ENCODE peak calls at places on chromosomes 12 and 14, in eight cellular contexts. One of them, this sample, is unnamed.
A peak's percentile ranks its signal among the peaks of the same experiment; 100 is the strongest.

GRCh38 chr14:75249251-75249957 is 29.2 kb upstream of the FOS start:
- ATAC-seq in upper lobe of right lung: peak; percentile 37
- ATAC-seq in left cardiac atrium: peak; percentile 71
- ATAC-seq in central memory CD8-positive, alpha-beta T cell: peak; percentile 77
- ATAC-seq in Right ventricle myocardium superior: peak; percentile 30
- ATAC-seq in K562: peak; percentile 73
- ATAC-seq in lung: no peak
- ATAC-seq in foreskin keratinocyte: no peak
- ATAC-seq in this sample: peak; percentile 91

GRCh38 chr12:45303955-45304354 is 88.1 kb downstream of the ANO6 start:
- ATAC-seq in upper lobe of right lung: no peak
- ATAC-seq in left cardiac atrium: no peak
- ATAC-seq in central memory CD8-positive, alpha-beta T cell: no peak
- ATAC-seq in Right ventricle myocardium superior: peak; percentile 70
- ATAC-seq in K562: no peak
- ATAC-seq in lung: no peak
- ATAC-seq in foreskin keratinocyte: no peak
- ATAC-seq in this sample: no peak

GRCh38 chr14:105261781-105262180 is 13.4 kb downstream of the BTBD6 start:
- ATAC-seq in upper lobe of right lung: peak; percentile 21
- ATAC-seq in left cardiac atrium: peak; percentile 35
- ATAC-seq in central memory CD8-positive, alpha-beta T cell: no peak
- ATAC-seq in Right ventricle myocardium superior: peak; percentile 88
- ATAC-seq in K562: no peak
- ATAC-seq in lung: no peak
- ATAC-seq in foreskin keratinocyte: no peak
- ATAC-seq in this sample: no peak

GRCh38 chr12:120006248-120006975 is 17.4 kb downstream of the BICDL1 start:
- ATAC-seq in upper lobe of right lung: no peak
- ATAC-seq in left cardiac atrium: no peak
- ATAC-seq in central memory CD8-positive, alpha-beta T cell: peak; percentile 16
- ATAC-seq in Right ventricle myocardium superior: no peak
- ATAC-seq in K562: no peak
- ATAC-seq in lung: no peak
- ATAC-seq in foreskin keratinocyte: peak; percentile 61
- ATAC-seq in this sample: peak; percentile 85

GRCh38 chr12:111178194-111179081 is 190.5 kb downstream of the PHETA1 start:
- ATAC-seq in upper lobe of right lung: no peak
- ATAC-seq in left cardiac atrium: no peak
- ATAC-seq in central memory CD8-positive, alpha-beta T cell: no peak
- ATAC-seq in Right ventricle myocardium superior: no peak
- ATAC-seq in K562: no peak
- ATAC-seq in lung: no peak
- ATAC-seq in foreskin keratinocyte: no peak
- ATAC-seq in this sample: no peak

GRCh38 chr12:22056607-22057006 is 10.6 kb downstream of the CMAS start:
- ATAC-seq in upper lobe of right lung: no peak
- ATAC-seq in left cardiac atrium: no peak
- ATAC-seq in central memory CD8-positive, alpha-beta T cell: no peak
- ATAC-seq in Right ventricle myocardium superior: no peak
- ATAC-seq in K562: no peak
- ATAC-seq in lung: no peak
- ATAC-seq in foreskin keratinocyte: no peak
- ATAC-seq in this sample: no peak

GRCh38 chr12:80763874-80764273 is 47.2 kb downstream of the MYF5 start:
- ATAC-seq in upper lobe of right lung: no peak
- ATAC-seq in left cardiac atrium: no peak
- ATAC-seq in central memory CD8-positive, alpha-beta T cell: no peak
- ATAC-seq in Right ventricle myocardium superior: no peak
- ATAC-seq in K562: no peak
- ATAC-seq in lung: no peak
- ATAC-seq in foreskin keratinocyte: peak; percentile 9
- ATAC-seq in this sample: no peak

GRCh38 chr12:11826607-11827006 is 177.1 kb downstream of the ETV6 start:
- ATAC-seq in upper lobe of right lung: no peak
- ATAC-seq in left cardiac atrium: no peak
- ATAC-seq in central memory CD8-positive, alpha-beta T cell: no peak
- ATAC-seq in Right ventricle myocardium superior: no peak
- ATAC-seq in K562: peak; percentile 67
- ATAC-seq in lung: no peak
- ATAC-seq in foreskin keratinocyte: no peak
- ATAC-seq in this sample: no peak

GRCh38 chr12:93426406-93426805 is 15.3 kb downstream of the UBE2N start:
- ATAC-seq in upper lobe of right lung: no peak
- ATAC-seq in left cardiac atrium: no peak
- ATAC-seq in central memory CD8-positive, alpha-beta T cell: no peak
- ATAC-seq in Right ventricle myocardium superior: no peak
- ATAC-seq in K562: no peak
- ATAC-seq in lung: no peak
- ATAC-seq in foreskin keratinocyte: no peak
- ATAC-seq in this sample: peak; percentile 81

This sample was measured in activated T-helper 17 cell treated with anti-CD3 and anti-CD28 coated beads, Interleukin-2, amount 50 U/mL, for 72 hours.